ENCODE peak calls at places on chromosomes 5 and 9, in four cellular contexts. One of them, this sample, is unnamed.

GRCh38 chr5:79143684-79144379 is 32.2 kb downstream of the BHMT start:
- DNase-seq in GM12878: no peak
- DNase-seq in HepG2: no peak
- DNase-seq in HEK293T: no peak
- DNase-seq in this sample: peak; percentile 37

GRCh38 chr9:70466976-70467551 is 52.6 kb upstream of the KLF9 start:
- DNase-seq in HEK293T: no peak
- DNase-seq in GM12878: no peak
- DNase-seq in HepG2: no peak
- DNase-seq in this sample: no peak

GRCh38 chr9:91820949-91821880 is 128.8 kb downstream of the ROR2 start:
- DNase-seq in HEK293T: no peak
- DNase-seq in GM12878: no peak
- DNase-seq in HepG2: no peak
- DNase-seq in this sample: no peak

GRCh38 chr9:136044971-136045594 is 50.0 kb downstream of the NACC2 start:
- DNase-seq in HepG2: no peak
- DNase-seq in GM12878: no peak
- DNase-seq in HEK293T: no peak
- DNase-seq in this sample: no peak

GRCh38 chr5:16712178-16712577 is 95.4 kb upstream of the RETREG1 start:
- DNase-seq in HepG2: no peak
- DNase-seq in HEK293T: no peak
- DNase-seq in GM12878: no peak
- DNase-seq in this sample: no peak

GRCh38 chr5:132114150-132115121 is 40.8 kb downstream of the CSF2 start:
- DNase-seq in HEK293T: no peak
- DNase-seq in GM12878: no peak
- DNase-seq in HepG2: no peak
- DNase-seq in this sample: no peak

GRCh38 chr5:35308391-35308790 is 78.1 kb upstream of the PRLR start:
- DNase-seq in HepG2: no peak
- DNase-seq in GM12878: no peak
- DNase-seq in HEK293T: no peak
- DNase-seq in this sample: no peak

GRCh38 chr5:143064661-143065060 is 294.5 kb downstream of the ARHGAP26 start:
- DNase-seq in HepG2: no peak
- DNase-seq in HEK293T: no peak
- DNase-seq in GM12878: no peak
- DNase-seq in this sample: no peak

GRCh38 chr9:93595461-93595860 is 19.1 kb downstream of the PHF2 start:
- DNase-seq in HepG2: no peak
- DNase-seq in GM12878: no peak
- DNase-seq in HEK293T: no peak
- DNase-seq in this sample: no peak

GRCh38 chr9:130663258-130664171 is 879 bp upstream of the PRDM12 start:
- DNase-seq in HepG2: no peak
- DNase-seq in GM12878: no peak
- DNase-seq in HEK293T: no peak
- DNase-seq in this sample: no peak

GRCh38 chr5:181190711-181191525 is 14.1 kb downstream of the TRIM7 start:
- DNase-seq in GM12878: no peak
- DNase-seq in HepG2: no peak
- DNase-seq in HEK293T: no peak
- DNase-seq in this sample: no peak

GRCh38 chr9:93871286-93871685 is 83.9 kb downstream of the BARX1 start:
- DNase-seq in HEK293T: no peak
- DNase-seq in GM12878: no peak
- DNase-seq in HepG2: no peak
- DNase-seq in this sample: no peak

GRCh38 chr9:95197692-95198271 is 119.7 kb downstream of the FANCC start:
- DNase-seq in HEK293T: no peak
- DNase-seq in HepG2: no peak
- DNase-seq in GM12878: no peak
- DNase-seq in this sample: no peak

GRCh38 chr9:93517331-93517730 is 59.1 kb upstream of the PHF2 start:
- DNase-seq in GM12878: no peak
- DNase-seq in HepG2: no peak
- DNase-seq in HEK293T: no peak
- DNase-seq in this sample: no peak

GRCh38 chr5:142743677-142744441 is 26.3 kb upstream of the ARHGAP26 start:
- DNase-seq in GM12878: no peak
- DNase-seq in HEK293T: no peak
- DNase-seq in HepG2: no peak
- DNase-seq in this sample: no peak

GRCh38 chr9:111961575-111961974 is 65.0 kb downstream of the UGCG start:
- DNase-seq in GM12878: no peak
- DNase-seq in HepG2: no peak
- DNase-seq in HEK293T: peak; percentile 53
- DNase-seq in this sample: no peak

GRCh38 chr9:32251539-32251938 is 132.9 kb upstream of the ACO1 start:
- DNase-seq in GM12878: peak; percentile 13
- DNase-seq in HEK293T: peak; percentile 39
- DNase-seq in HepG2: peak; percentile 80
- DNase-seq in this sample: peak; percentile 54

GRCh38 chr9:115395511-115396021 is 277.6 kb upstream of the TNC start:
- DNase-seq in HEK293T: no peak
- DNase-seq in GM12878: no peak
- DNase-seq in HepG2: no peak
- DNase-seq in this sample: no peak

GRCh38 chr9:74573792-74574191 is 76.7 kb downstream of the RORB start:
- DNase-seq in HepG2: no peak
- DNase-seq in HEK293T: peak; percentile 19
- DNase-seq in GM12878: no peak
- DNase-seq in this sample: peak; percentile 4

GRCh38 chr5:65873181-65873580 is 53.2 kb upstream of the ERBIN start:
- DNase-seq in GM12878: no peak
- DNase-seq in HEK293T: no peak
- DNase-seq in HepG2: no peak
- DNase-seq in this sample: no peak

GRCh38 chr9:135401218-135401617 is 78.4 kb upstream of the PPP1R26 start:
- DNase-seq in GM12878: no peak
- DNase-seq in HepG2: no peak
- DNase-seq in HEK293T: no peak
- DNase-seq in this sample: no peak

GRCh38 chr9:18056993-18057369 is 417.0 kb upstream of the ADAMTSL1 start:
- DNase-seq in HepG2: no peak
- DNase-seq in HEK293T: no peak
- DNase-seq in GM12878: peak; percentile 30
- DNase-seq in this sample: no peak

GRCh38 chr5:164358531-164359259 is 853.3 kb downstream of the MAT2B start:
- DNase-seq in HepG2: no peak
- DNase-seq in GM12878: no peak
- DNase-seq in HEK293T: no peak
- DNase-seq in this sample: peak; percentile 86

GRCh38 chr9:100819980-100820379 is 208.5 kb upstream of the PLPPR1 start:
- DNase-seq in HepG2: no peak
- DNase-seq in HEK293T: no peak
- DNase-seq in GM12878: no peak
- DNase-seq in this sample: no peak

GRCh38 chr9:4197548-4197947 is 102.3 kb downstream of the GLIS3 start:
- DNase-seq in HepG2: peak; percentile 3
- DNase-seq in GM12878: no peak
- DNase-seq in HEK293T: peak; percentile 31
- DNase-seq in this sample: peak; percentile 21

GRCh38 chr9:133821606-133822438 is 83.7 kb upstream of the SARDH start:
- DNase-seq in HEK293T: no peak
- DNase-seq in GM12878: no peak
- DNase-seq in HepG2: no peak
- DNase-seq in this sample: no peak

GRCh38 chr5:177553671-177554429 is 513 bp downstream of the FAM193B start:
- DNase-seq in HepG2: no peak
- DNase-seq in GM12878: no peak
- DNase-seq in HEK293T: peak; percentile 71
- DNase-seq in this sample: peak; percentile 80

GRCh38 chr5:81533629-81534480 is 139.9 kb upstream of the ACOT12 start:
- DNase-seq in HEK293T: no peak
- DNase-seq in HepG2: no peak
- DNase-seq in GM12878: no peak
- DNase-seq in this sample: no peak

GRCh38 chr5:81537905-81538535 is 144.1 kb upstream of the ACOT12 start:
- DNase-seq in HepG2: no peak
- DNase-seq in HEK293T: no peak
- DNase-seq in GM12878: no peak
- DNase-seq in this sample: no peak

GRCh38 chr5:81530919-81531318 is 137.0 kb upstream of the ACOT12 start:
- DNase-seq in HEK293T: no peak
- DNase-seq in HepG2: no peak
- DNase-seq in GM12878: no peak
- DNase-seq in this sample: no peak

DNA sequence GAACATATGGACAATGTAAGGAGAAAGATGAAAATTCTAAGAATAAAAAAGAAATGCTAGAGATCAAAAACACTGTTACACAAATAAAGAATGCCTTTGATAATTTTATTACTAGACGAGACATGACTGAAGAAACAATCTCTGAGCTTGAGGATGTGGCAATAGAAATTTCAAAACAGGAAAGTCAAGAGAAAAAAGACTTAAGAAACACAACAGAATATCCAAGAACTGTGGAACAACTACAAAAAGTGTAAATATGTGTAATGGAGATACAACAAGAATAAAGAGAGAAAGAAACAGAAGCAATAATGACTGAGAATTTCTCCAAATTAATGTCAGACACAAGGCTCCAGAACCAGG is 140.5 kb upstream of the ACOT12 start:
- DNase-seq in HEK293T: no peak
- DNase-seq in GM12878: no peak
- DNase-seq in HepG2: no peak
- DNase-seq in this sample: no peak
- TF ChIP-seq TARDBP in HEK293T: no peak
- TF ChIP-seq TARDBP in GM12878: no peak
- TF ChIP-seq TARDBP in HepG2: no peak
- TF ChIP-seq TARDBP in this sample: no peak

DNA sequence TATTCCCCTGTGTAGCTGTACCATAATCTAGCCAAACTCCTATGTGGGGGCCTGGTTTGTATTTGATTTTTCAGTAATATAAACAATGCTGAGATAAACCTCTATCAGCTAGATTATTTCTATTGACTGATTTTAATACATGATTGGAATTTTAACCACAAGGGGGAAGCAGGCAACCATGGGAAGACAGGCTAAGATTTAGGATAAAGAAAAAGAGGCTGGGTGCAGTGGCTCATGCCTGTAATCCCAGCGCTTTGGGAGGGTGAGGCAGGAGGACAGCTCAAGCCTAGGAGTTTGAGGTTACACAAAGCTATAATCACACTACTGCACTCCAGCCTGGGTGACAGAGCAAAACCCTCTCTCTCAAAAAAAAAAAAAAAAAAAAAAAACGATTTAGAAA is 18.1 kb upstream of the GPX3 start:
- DNase-seq in HEK293T: no peak
- DNase-seq in GM12878: no peak
- DNase-seq in HepG2: peak; percentile 58
- DNase-seq in this sample: peak; percentile 39
- TF ChIP-seq TARDBP in HEK293T: no peak
- TF ChIP-seq TARDBP in GM12878: no peak
- TF ChIP-seq TARDBP in HepG2: no peak
- TF ChIP-seq TARDBP in this sample: no peak

GRCh38 chr5:146446861-146447733 is at the start of gene TCERG1:
- DNase-seq in HepG2: peak; percentile 99
- DNase-seq in HEK293T: peak; percentile 90
- DNase-seq in GM12878: peak; percentile 98
- DNase-seq in this sample: peak; percentile 95

GRCh38 chr5:146447734-146448380 is 724 bp downstream of the TCERG1 start:
- DNase-seq in HepG2: peak; percentile 47
- DNase-seq in GM12878: no peak
- DNase-seq in HEK293T: no peak
- DNase-seq in this sample: no peak

GRCh38 chr5:146451411-146451810 is 4.3 kb downstream of the TCERG1 start:
- DNase-seq in HepG2: no peak
- DNase-seq in GM12878: no peak
- DNase-seq in HEK293T: no peak
- DNase-seq in this sample: no peak

DNA sequence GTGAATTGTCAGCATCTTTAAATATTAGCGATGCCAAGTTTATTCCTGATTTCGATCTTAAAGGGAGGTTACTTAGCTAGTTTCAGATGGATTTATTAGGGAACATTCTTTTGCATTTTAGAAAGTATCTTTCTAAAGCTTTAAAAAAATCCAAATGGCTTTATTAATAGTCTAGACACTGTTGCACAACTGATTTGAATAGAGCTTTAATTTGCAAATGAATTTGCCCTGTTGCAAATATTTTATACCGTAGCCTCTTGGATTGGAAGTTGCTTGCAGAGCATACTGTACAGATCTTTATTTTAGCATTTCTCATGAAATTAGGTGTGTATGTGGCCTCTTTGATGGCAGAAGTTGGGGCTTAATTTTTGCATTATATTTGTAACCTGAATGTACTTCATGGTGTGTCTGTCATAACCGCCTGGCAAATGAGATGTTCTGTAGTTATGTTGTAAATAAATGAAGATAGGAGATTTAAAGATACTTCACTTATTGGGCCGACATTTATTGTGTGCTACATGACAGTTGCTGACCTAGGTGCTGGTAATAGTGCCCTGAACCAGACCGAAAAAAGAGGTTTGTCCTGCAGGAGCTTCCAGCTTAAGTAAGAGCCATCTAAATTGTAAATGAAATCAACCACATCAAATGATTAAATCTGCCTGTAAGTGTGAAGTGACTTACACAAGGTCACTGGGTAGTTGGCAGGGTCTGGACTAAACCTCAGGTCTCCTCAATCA is 1.8 kb downstream of the TCERG1 start:
- DNase-seq in HepG2: no peak
- DNase-seq in GM12878: no peak
- DNase-seq in HEK293T: no peak
- DNase-seq in this sample: no peak
- TF ChIP-seq TARDBP in HepG2: no peak
- TF ChIP-seq TARDBP in GM12878: no peak
- TF ChIP-seq TARDBP in HEK293T: no peak
- TF ChIP-seq TARDBP in this sample: no peak

GRCh38 chr5:53071298-53071697 is 38.3 kb downstream of the MOCS2 start:
- DNase-seq in HepG2: no peak
- DNase-seq in GM12878: no peak
- DNase-seq in HEK293T: no peak
- DNase-seq in this sample: no peak

GRCh38 chr5:53069626-53070025 is 39.9 kb downstream of the MOCS2 start:
- DNase-seq in HEK293T: no peak
- DNase-seq in HepG2: no peak
- DNase-seq in GM12878: no peak
- DNase-seq in this sample: no peak

GRCh38 chr5:53073349-53073748 is 36.2 kb downstream of the MOCS2 start:
- DNase-seq in HEK293T: no peak
- DNase-seq in GM12878: no peak
- DNase-seq in HepG2: no peak
- DNase-seq in this sample: no peak

GRCh38 chr5:53067641-53068040 is 41.9 kb downstream of the MOCS2 start:
- DNase-seq in HEK293T: no peak
- DNase-seq in GM12878: no peak
- DNase-seq in HepG2: no peak
- DNase-seq in this sample: no peak

DNA sequence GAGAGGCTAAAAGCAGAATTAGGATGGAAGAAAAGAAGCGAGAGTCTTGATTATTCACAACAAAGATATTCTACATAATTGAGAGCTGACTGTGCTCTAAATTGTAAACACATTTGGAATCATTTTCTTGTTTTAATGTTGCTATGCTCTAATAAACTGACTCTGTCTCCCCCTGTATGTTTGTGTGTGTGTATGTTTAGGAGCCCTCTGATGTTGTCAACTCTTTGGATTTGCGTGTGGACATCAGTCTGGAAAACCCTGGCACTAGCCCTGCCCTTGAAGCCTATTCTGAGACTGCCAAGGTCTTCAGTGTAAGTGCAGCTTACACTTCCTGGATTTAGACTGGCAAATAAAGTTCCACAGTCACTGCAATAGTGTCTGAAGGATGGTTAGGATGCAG is 37.8 kb downstream of the MOCS2 start:
- DNase-seq in GM12878: no peak
- DNase-seq in HEK293T: no peak
- DNase-seq in HepG2: no peak
- DNase-seq in this sample: no peak
- TF ChIP-seq TARDBP in GM12878: no peak
- TF ChIP-seq TARDBP in HEK293T: no peak
- TF ChIP-seq TARDBP in HepG2: no peak
- TF ChIP-seq TARDBP in this sample: no peak